ENCODE peak calls at places on chromosomes 12 and 14, in ten cellular contexts. W is CD4-positive, CD25-positive, alpha-beta regulatory T cell; H is sigmoid colon; P is amygdala; A is left lung; R is activated T-cell treated with anti-CD3 and anti-CD28 coated beads for 24 hours; D is NCI-H2029; C is GM12865; F is ELF-1; B is choroid plexus epithelial cell. J is an unnamed sample.

GRCh38 chr14:58501214-58501816 is 73.8 kb downstream of the KIAA0586 start:
- DNase-seq in W (peak; percentile 28), H (no peak), P (no peak), A (no peak), R (no peak), D (peak; percentile 69), C (peak; percentile 82), F (no peak), B (peak; percentile 94), J (peak; percentile 57)

GRCh38 chr14:100328495-100329163 is 5.5 kb downstream of the SLC25A47 start:
- DNase-seq in W (no peak), H (no peak), P (no peak), A (no peak), R (no peak), D (no peak), C (no peak), F (no peak), B (no peak), J (no peak)

GRCh38 chr12:51323966-51324895 is at the start of gene BIN2:
- DNase-seq in W (peak; percentile 75), H (no peak), P (no peak), A (peak; percentile 75), R (peak; percentile 60), D (no peak), C (peak; percentile 92), F (peak; percentile 31), B (no peak), J (peak; percentile 76)

GRCh38 chr14:93628048-93628447 is 160.2 kb downstream of the PRIMA1 start:
- DNase-seq in W (no peak), H (no peak), P (no peak), A (no peak), R (no peak), D (no peak), C (no peak), F (no peak), B (no peak), J (no peak)

GRCh38 chr14:62251237-62251636 is 489.0 kb downstream of the SNAPC1 start:
- DNase-seq in W (no peak), H (no peak), P (no peak), A (no peak), R (no peak), D (no peak), C (no peak), F (no peak), B (no peak), J (no peak)

GRCh38 chr14:33529773-33530172 is 421.1 kb downstream of the EGLN3 start:
- DNase-seq in W (no peak), H (no peak), P (no peak), A (no peak), R (no peak), D (no peak), C (no peak), F (no peak), B (no peak), J (no peak)

GRCh38 chr14:85024931-85025330 is 505.0 kb upstream of the FLRT2 start:
- DNase-seq in W (no peak), H (no peak), P (no peak), A (no peak), R (no peak), D (no peak), C (no peak), F (no peak), B (peak; percentile 9), J (no peak)

GRCh38 chr14:55129086-55129427 is at the start of gene LGALS3:
- DNase-seq in W (peak; percentile 35), H (peak; percentile 86), P (no peak), A (peak; percentile 82), R (peak; percentile 11), D (no peak), C (peak; percentile 76), F (no peak), B (peak; percentile 62), J (peak; percentile 48)

GRCh38 chr12:12714276-12715001 is 2.7 kb upstream of the CDKN1B start:
- DNase-seq in W (peak; percentile 80), H (no peak), P (no peak), A (peak; percentile 59), R (no peak), D (peak; percentile 67), C (peak; percentile 85), F (peak; percentile 33), B (peak; percentile 61), J (peak; percentile 89)

GRCh38 chr14:67636361-67636919 is 16.7 kb downstream of the ARG2 start:
- DNase-seq in W (no peak), H (no peak), P (no peak), A (no peak), R (no peak), D (peak; percentile 89), C (peak; percentile 22), F (no peak), B (peak; percentile 46), J (no peak)

GRCh38 chr14:55255979-55256378 is 15.2 kb upstream of the FBXO34 start:
- DNase-seq in W (no peak), H (no peak), P (no peak), A (no peak), R (no peak), D (peak; percentile 58), C (no peak), F (no peak), B (no peak), J (no peak)

GRCh38 chr14:58677996-58678395 is 40.2 kb downstream of the DACT1 start:
- DNase-seq in W (no peak), H (no peak), P (no peak), A (no peak), R (no peak), D (no peak), C (no peak), F (no peak), B (no peak), J (no peak)

GRCh38 chr14:94613720-94614644 is 1.8 kb downstream of the SERPINA3 start:
- DNase-seq in W (no peak), H (peak; percentile 59), P (no peak), A (no peak), R (no peak), D (no peak), C (no peak), F (no peak), B (no peak), J (no peak)

GRCh38 chr14:90443161-90444076 is 46.6 kb downstream of the CALM1 start:
- DNase-seq in W (no peak), H (no peak), P (no peak), A (no peak), R (no peak), D (no peak), C (no peak), F (no peak), B (no peak), J (no peak)

GRCh38 chr12:71283883-71284282 is 126.1 kb upstream of the TSPAN8 start:
- DNase-seq in W (no peak), H (no peak), P (no peak), A (no peak), R (no peak), D (no peak), C (no peak), F (no peak), B (no peak), J (no peak)

GRCh38 chr12:58416211-58416610 is 474.8 kb downstream of the ATP23 start:
- DNase-seq in W (no peak), H (no peak), P (no peak), A (no peak), R (no peak), D (no peak), C (no peak), F (no peak), B (peak; percentile 91), J (no peak)

GRCh38 chr12:42291680-42292079 is 34.2 kb downstream of the ZCRB1 start:
- DNase-seq in W (no peak), H (no peak), P (no peak), A (no peak), R (no peak), D (no peak), C (no peak), F (no peak), B (no peak), J (no peak)

GRCh38 chr12:48454675-48455074 is 17.7 kb upstream of the ANP32D start:
- DNase-seq in W (peak; percentile 33), H (no peak), P (no peak), A (no peak), R (no peak), D (no peak), C (peak; percentile 45), F (peak; percentile 1), B (peak; percentile 74), J (peak; percentile 24)

GRCh38 chr14:23296012-23296777 is 6.5 kb downstream of the PPP1R3E start:
- DNase-seq in W (no peak), H (no peak), P (no peak), A (no peak), R (no peak), D (no peak), C (no peak), F (no peak), B (no peak), J (no peak)

GRCh38 chr12:51721281-51721940 is 127.1 kb downstream of the FIGNL2 start:
- DNase-seq in W (peak; percentile 13), H (peak; percentile 70), P (no peak), A (peak; percentile 35), R (peak; percentile 33), D (no peak), C (peak; percentile 3), F (peak; percentile 75), B (peak; percentile 18), J (no peak)

GRCh38 chr12:131096681-131097181 is 143.0 kb downstream of the ADGRD1 start:
- DNase-seq in W (no peak), H (peak; percentile 44), P (no peak), A (peak; percentile 21), R (no peak), D (no peak), C (no peak), F (no peak), B (no peak), J (no peak)

GRCh38 chr14:75223664-75224154 is 47.3 kb upstream of the TMED10 start:
- DNase-seq in W (no peak), H (peak; percentile 68), P (no peak), A (peak; percentile 72), R (no peak), D (peak; percentile 32), C (peak; percentile 73), F (peak; percentile 80), B (peak; percentile 32), J (peak; percentile 7)

GRCh38 chr12:124422570-124423523 is 128.0 kb downstream of the RFLNA start:
- DNase-seq in W (no peak), H (peak; percentile 97), P (peak; percentile 70), A (peak; percentile 86), R (no peak), D (peak; percentile 82), C (no peak), F (peak; percentile 65), B (peak; percentile 87), J (no peak)

GRCh38 chr12:4269279-4269991 is 4.1 kb upstream of the CCND2 start:
- DNase-seq in W (peak; percentile 92), H (peak; percentile 95), P (peak; percentile 63), A (peak; percentile 90), R (peak; percentile 93), D (no peak), C (peak; percentile 82), F (peak; percentile 84), B (peak; percentile 48), J (peak; percentile 89)

GRCh38 chr14:98444077-98444476 is 827.9 kb downstream of the BCL11B start:
- DNase-seq in W (peak; percentile 83), H (no peak), P (no peak), A (no peak), R (no peak), D (no peak), C (no peak), F (no peak), B (no peak), J (peak; percentile 70)

GRCh38 chr14:104206281-104206904 is 68.0 kb downstream of the KIF26A start:
- DNase-seq in W (no peak), H (no peak), P (peak; percentile 47), A (peak; percentile 50), R (no peak), D (no peak), C (no peak), F (peak; percentile 91), B (peak; percentile 35), J (no peak)

GRCh38 chr12:51678086-51678724 is 87.2 kb downstream of the SCN8A start:
- DNase-seq in W (peak; percentile 22), H (no peak), P (no peak), A (no peak), R (no peak), D (peak; percentile 9), C (peak; percentile 55), F (peak; percentile 45), B (peak; percentile 68), J (peak; percentile 44)

GRCh38 chr12:131985145-131985875 is 35.6 kb downstream of the EP400 start:
- DNase-seq in W (no peak), H (no peak), P (no peak), A (peak; percentile 75), R (no peak), D (no peak), C (no peak), F (no peak), B (no peak), J (no peak)

J was measured in MM.1S.